ENCODE peak calls at places on chromosome 1, in four cellular contexts. One of them, this sample, is unnamed. For H3K27me3, the result is how much of the 10 kb centered on the place peaks cover.

GRCh38 chr1:221459558-221459957 is 282.3 kb downstream of the DUSP10 start:
- DNase-seq in HCT116: no peak
- DNase-seq in GM12878: no peak
- DNase-seq in prostate gland: no peak
- DNase-seq in this sample: no peak

GRCh38 chr1:238223067-238223640 is 332.4 kb upstream of the ZP4 start:
- DNase-seq in HCT116: no peak
- DNase-seq in GM12878: no peak
- DNase-seq in prostate gland: no peak
- DNase-seq in this sample: no peak

GRCh38 chr1:4700801-4701200 is 46.4 kb downstream of the AJAP1 start:
- DNase-seq in HCT116: no peak
- DNase-seq in GM12878: no peak
- DNase-seq in prostate gland: no peak
- DNase-seq in this sample: no peak

GRCh38 chr1:46171351-46171750 is 3.5 kb upstream of the TSPAN1 start:
- DNase-seq in HCT116: no peak
- DNase-seq in GM12878: no peak
- DNase-seq in prostate gland: no peak
- DNase-seq in this sample: no peak

GRCh38 chr1:150320667-150320978 is 710 bp upstream of the PRPF3 start:
- DNase-seq in HCT116: no peak
- DNase-seq in GM12878: no peak
- DNase-seq in prostate gland: no peak
- DNase-seq in this sample: no peak

GRCh38 chr1:10630661-10631120 is 155.9 kb downstream of the PEX14 start:
- DNase-seq in HCT116: no peak
- DNase-seq in GM12878: no peak
- DNase-seq in prostate gland: no peak
- DNase-seq in this sample: no peak

GRCh38 chr1:87473203-87473661 is 144.6 kb downstream of the LMO4 start:
- DNase-seq in HCT116: no peak
- DNase-seq in GM12878: no peak
- DNase-seq in prostate gland: no peak
- DNase-seq in this sample: no peak

GRCh38 chr1:42533101-42533863 is 70.2 kb downstream of the CCDC30 start:
- DNase-seq in HCT116: no peak
- DNase-seq in GM12878: no peak
- DNase-seq in prostate gland: no peak
- DNase-seq in this sample: no peak

GRCh38 chr1:27569506-27570382 is 34.2 kb downstream of the AHDC1 start:
- DNase-seq in HCT116: no peak
- DNase-seq in GM12878: no peak
- DNase-seq in prostate gland: no peak
- DNase-seq in this sample: no peak

GRCh38 chr1:211118407-211119102 is 15.4 kb downstream of the KCNH1 start:
- DNase-seq in HCT116: no peak
- DNase-seq in GM12878: no peak
- DNase-seq in prostate gland: no peak
- DNase-seq in this sample: no peak

GRCh38 chr1:241213147-241213546 is 143.9 kb downstream of the RGS7 start:
- DNase-seq in HCT116: no peak
- DNase-seq in GM12878: no peak
- DNase-seq in prostate gland: no peak
- DNase-seq in this sample: no peak

GRCh38 chr1:197397899-197398298 is 129.8 kb downstream of the CRB1 start:
- DNase-seq in HCT116: no peak
- DNase-seq in GM12878: no peak
- DNase-seq in prostate gland: no peak
- DNase-seq in this sample: no peak

GRCh38 chr1:56468472-56468871 is 110.9 kb downstream of the PLPP3 start:
- DNase-seq in HCT116: no peak
- DNase-seq in GM12878: no peak
- DNase-seq in prostate gland: no peak
- DNase-seq in this sample: no peak

GRCh38 chr1:203153989-203154821 is 21.4 kb downstream of the MYBPH start:
- DNase-seq in HCT116: no peak
- DNase-seq in GM12878: no peak
- DNase-seq in prostate gland: no peak
- DNase-seq in this sample: no peak

GRCh38 chr1:247849616-247850015 is 7.4 kb upstream of the TRIM58 start:
- DNase-seq in HCT116: no peak
- DNase-seq in GM12878: no peak
- DNase-seq in prostate gland: no peak
- DNase-seq in this sample: no peak

GRCh38 chr1:18069903-18070302 is 37.7 kb upstream of the IGSF21 start:
- DNase-seq in HCT116: no peak
- DNase-seq in GM12878: no peak
- DNase-seq in prostate gland: no peak
- DNase-seq in this sample: no peak

GRCh38 chr1:70319750-70320149 is 34.8 kb downstream of the ANKRD13C start:
- DNase-seq in HCT116: peak
- DNase-seq in GM12878: no peak
- DNase-seq in prostate gland: no peak
- DNase-seq in this sample: no peak

GRCh38 chr1:17520041-17520440 is 19.5 kb upstream of the ARHGEF10L start:
- DNase-seq in HCT116: peak
- DNase-seq in GM12878: no peak
- DNase-seq in prostate gland: peak
- DNase-seq in this sample: peak

GRCh38 chr1:217482356-217483102 is 148.4 kb downstream of the GPATCH2 start:
- DNase-seq in HCT116: peak
- DNase-seq in GM12878: peak
- DNase-seq in prostate gland: no peak
- DNase-seq in this sample: no peak

GRCh38 chr1:116678732-116679090 is 11.2 kb upstream of the IGSF3 start:
- DNase-seq in HCT116: no peak
- DNase-seq in GM12878: no peak
- DNase-seq in prostate gland: no peak
- DNase-seq in this sample: no peak

GRCh38 chr1:188949701-188950100 is 1528.0 kb downstream of the BRINP3 start:
- DNase-seq in HCT116: no peak
- DNase-seq in GM12878: no peak
- DNase-seq in prostate gland: no peak
- DNase-seq in this sample: no peak

GRCh38 chr1:53639996-53640695 is 98.8 kb downstream of the GLIS1 start:
- DNase-seq in HCT116: no peak
- DNase-seq in GM12878: no peak
- DNase-seq in prostate gland: no peak
- DNase-seq in this sample: no peak

GRCh38 chr1:71695820-71696219 is 586.5 kb downstream of the NEGR1 start:
- DNase-seq in HCT116: no peak
- DNase-seq in GM12878: no peak
- DNase-seq in prostate gland: no peak
- DNase-seq in this sample: no peak

GRCh38 chr1:232813082-232813481 is 7.9 kb downstream of the MAP10 start:
- DNase-seq in HCT116: no peak
- DNase-seq in GM12878: no peak
- DNase-seq in prostate gland: no peak
- DNase-seq in this sample: no peak

GRCh38 chr1:18686540-18686939 is 55.9 kb downstream of the PAX7 start:
- DNase-seq in HCT116: no peak
- DNase-seq in GM12878: no peak
- DNase-seq in prostate gland: no peak
- DNase-seq in this sample: no peak

GRCh38 chr1:212920246-212920645 is 30.1 kb upstream of the VASH2 start:
- DNase-seq in HCT116: no peak
- DNase-seq in GM12878: no peak
- DNase-seq in prostate gland: no peak
- DNase-seq in this sample: no peak

GRCh38 chr1:92945748-92946270 is 15.5 kb downstream of the DIPK1A start:
- DNase-seq in HCT116: no peak
- DNase-seq in GM12878: no peak
- DNase-seq in prostate gland: no peak
- DNase-seq in this sample: no peak

GRCh38 chr1:108533351-108534083 is 26.4 kb upstream of the EEIG2 start:
- DNase-seq in HCT116: no peak
- DNase-seq in GM12878: peak
- DNase-seq in prostate gland: peak
- DNase-seq in this sample: peak

GRCh38 chr1:84611796-84612195 is 37.6 kb upstream of the CTBS start:
- DNase-seq in HCT116: no peak
- DNase-seq in GM12878: no peak
- DNase-seq in prostate gland: no peak
- DNase-seq in this sample: no peak

GRCh38 chr1:16082283-16083038 is 9.0 kb upstream of the FAM131C start:
- DNase-seq in HCT116: no peak
- DNase-seq in GM12878: no peak
- DNase-seq in prostate gland: peak
- DNase-seq in this sample: peak

GRCh38 chr1:10857689-10858088 is 61.2 kb upstream of the CASZ1 start:
- DNase-seq in HCT116: no peak
- DNase-seq in GM12878: no peak
- DNase-seq in prostate gland: peak
- DNase-seq in this sample: no peak

GRCh38 chr1:101025283-101025679 is 303 bp downstream of the DPH5 start:
- DNase-seq in HCT116: no peak
- DNase-seq in GM12878: peak
- DNase-seq in prostate gland: no peak
- DNase-seq in this sample: no peak

GRCh38 chr1:159896086-159896930 is 3.7 kb downstream of the CFAP45 start:
- DNase-seq in HCT116: no peak
- DNase-seq in GM12878: no peak
- DNase-seq in prostate gland: no peak
- DNase-seq in this sample: no peak

GRCh38 chr1:119713538-119714456 is 2.1 kb downstream of the PHGDH start:
- DNase-seq in HCT116: no peak
- DNase-seq in GM12878: no peak
- DNase-seq in prostate gland: no peak
- DNase-seq in this sample: no peak

GRCh38 chr1:107549152-107549810 is 408.4 kb downstream of the NTNG1 start:
- DNase-seq in HCT116: no peak
- DNase-seq in GM12878: no peak
- DNase-seq in prostate gland: no peak
- DNase-seq in this sample: no peak

GRCh38 chr1:159831696-159832225 is 5.1 kb downstream of the SLAMF8 start:
- DNase-seq in HCT116: no peak
- DNase-seq in GM12878: no peak
- DNase-seq in prostate gland: no peak
- DNase-seq in this sample: no peak

GRCh38 chr1:182235604-182235951 is 156.0 kb downstream of the GLUL start:
- DNase-seq in HCT116: no peak
- DNase-seq in GM12878: no peak
- DNase-seq in prostate gland: no peak
- DNase-seq in this sample: no peak

GRCh38 chr1:182236651-182237077 is 154.9 kb downstream of the GLUL start:
- DNase-seq in HCT116: no peak
- DNase-seq in GM12878: no peak
- DNase-seq in prostate gland: no peak
- DNase-seq in this sample: no peak

GRCh38 chr1:182238421-182238820 is 153.2 kb downstream of the GLUL start:
- DNase-seq in HCT116: no peak
- DNase-seq in GM12878: no peak
- DNase-seq in prostate gland: no peak
- DNase-seq in this sample: no peak

GRCh38 chr1:182237329-182237728 is 154.3 kb downstream of the GLUL start:
- DNase-seq in HCT116: no peak
- DNase-seq in GM12878: no peak
- DNase-seq in prostate gland: no peak
- DNase-seq in this sample: no peak

GRCh38 chr1:182235952-182236650 is 155.5 kb downstream of the GLUL start:
- DNase-seq in HCT116: peak
- DNase-seq in GM12878: no peak
- DNase-seq in prostate gland: no peak
- DNase-seq in this sample: no peak
- TF ChIP-seq POLR2A in HCT116: no peak
- TF ChIP-seq POLR2A in GM12878: no peak
- TF ChIP-seq POLR2A in prostate gland: no peak
- TF ChIP-seq POLR2A in this sample: no peak

DNA sequence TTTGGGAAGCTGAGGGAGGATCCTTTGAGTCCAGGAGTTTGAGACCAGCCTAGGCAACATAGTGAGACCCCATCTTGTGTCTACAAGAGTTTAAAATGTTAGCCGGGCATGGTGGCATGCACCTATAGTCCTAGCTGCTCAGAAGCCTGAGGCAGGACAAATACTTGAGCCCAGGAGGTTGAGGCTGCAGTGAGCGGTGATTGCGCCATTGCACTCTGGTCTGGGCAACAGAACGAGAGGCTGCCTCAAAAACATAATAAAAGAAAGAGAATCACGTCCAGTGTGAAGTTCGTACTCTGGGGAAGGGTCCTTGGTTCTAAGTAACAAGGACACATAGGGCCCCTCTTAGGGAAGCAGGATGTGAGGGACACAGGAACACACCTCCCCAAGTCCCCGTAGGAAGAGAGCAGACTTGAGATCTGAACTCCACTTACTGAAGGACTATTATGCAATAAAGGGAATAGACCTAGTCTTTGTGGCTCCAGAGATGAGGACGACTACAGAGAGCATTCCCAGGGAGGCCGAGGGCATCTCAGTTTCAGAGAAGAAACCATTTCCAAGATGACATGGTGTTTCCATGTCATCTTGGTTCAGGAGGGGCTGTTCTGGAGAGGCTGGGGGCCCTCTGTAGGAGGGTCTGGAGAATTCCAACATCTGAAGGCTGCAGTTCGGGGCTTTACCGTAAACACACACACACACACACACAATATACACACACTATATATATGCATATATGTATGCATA is 10.8 kb upstream of the ENO1 start:
- DNase-seq in HCT116: no peak
- DNase-seq in GM12878: no peak
- DNase-seq in prostate gland: no peak
- DNase-seq in this sample: no peak
- H3K27ac ChIP-seq in HCT116: peak
- H3K27ac ChIP-seq in GM12878: no peak
- H3K27ac ChIP-seq in prostate gland: peak
- H3K27ac ChIP-seq in this sample: peak

GRCh38 chr1:2372551-2373490 is 18.5 kb downstream of the MORN1 start:
- DNase-seq in HCT116: no peak
- DNase-seq in GM12878: no peak
- DNase-seq in prostate gland: no peak
- DNase-seq in this sample: peak

GRCh38 chr1:2373551-2374259 is 17.6 kb downstream of the MORN1 start:
- DNase-seq in HCT116: no peak
- DNase-seq in GM12878: no peak
- DNase-seq in prostate gland: no peak
- DNase-seq in this sample: peak

GRCh38 chr1:2375923-2376260 is 15.5 kb downstream of the MORN1 start:
- DNase-seq in HCT116: no peak
- DNase-seq in GM12878: no peak
- DNase-seq in prostate gland: no peak
- DNase-seq in this sample: no peak

GRCh38 chr1:2375246-2375922 is 16.0 kb downstream of the MORN1 start:
- DNase-seq in HCT116: no peak
- DNase-seq in GM12878: no peak
- DNase-seq in prostate gland: no peak
- DNase-seq in this sample: no peak

GRCh38 chr1:2374260-2375155 is 16.8 kb downstream of the MORN1 start:
- DNase-seq in HCT116: no peak
- DNase-seq in GM12878: no peak
- DNase-seq in prostate gland: no peak
- DNase-seq in this sample: no peak
- H3K27me3 ChIP-seq in HCT116: under half
- H3K27me3 ChIP-seq in GM12878: under half
- H3K27me3 ChIP-seq in prostate gland: under half
- H3K27me3 ChIP-seq in this sample: under half

GRCh38 chr1:37951783-37952624 is 5.2 kb upstream of the INPP5B start:
- DNase-seq in HCT116: no peak
- DNase-seq in GM12878: no peak
- DNase-seq in prostate gland: no peak
- DNase-seq in this sample: no peak
- TF ChIP-seq POLR2A in HCT116: no peak
- TF ChIP-seq POLR2A in GM12878: no peak
- TF ChIP-seq POLR2A in prostate gland: no peak
- TF ChIP-seq POLR2A in this sample: no peak